ENCODE peak calls at places on chromosomes 13 and 19, in ten cellular contexts. J is substantia nigra; I is A549; C is body of pancreas; S is CD4-positive, alpha-beta T cell; G is retinal pigment epithelial cell; W is mesendoderm; Q is AG10803; V is NCI-H345; N is iris pigment epithelial cell. A is an unnamed sample.

GRCh38 chr19:28377077-28377476 is 835.9 kb downstream of the UQCRFS1 start:
- DNase-seq in G (no peak), I (no peak), C (no peak), N (peak), J (no peak), W (no peak), S (no peak), V (no peak), Q (no peak), A (no peak)

GRCh38 chr19:14979498-14980255 is at the start of gene SLC1A6:
- DNase-seq in S (no peak), V (no peak), C (no peak), I (no peak), N (no peak), G (no peak), J (peak), Q (no peak), W (peak), A (no peak)

GRCh38 chr13:114044486-114044885 is 70.6 kb upstream of the C13orf46 start:
- DNase-seq in N (peak), W (no peak), J (no peak), Q (peak), C (no peak), G (no peak), I (no peak), V (no peak), S (no peak), A (no peak)

GRCh38 chr19:50870417-50871089 is 2.7 kb upstream of the KLK2 start:
- DNase-seq in Q (no peak), W (no peak), J (no peak), G (no peak), N (no peak), I (peak), S (no peak), V (no peak), C (peak), A (no peak)

GRCh38 chr13:100128373-100128772 is 39.5 kb downstream of the PCCA start:
- DNase-seq in Q (no peak), N (peak), J (no peak), I (peak), C (no peak), V (no peak), W (no peak), G (no peak), S (no peak), A (no peak)

GRCh38 chr13:27834095-27834494 is 41.8 kb downstream of the GSX1 start:
- DNase-seq in I (no peak), S (no peak), C (no peak), G (no peak), N (no peak), W (no peak), J (no peak), Q (no peak), V (no peak), A (no peak)

GRCh38 chr19:17950310-17951150 is 16.4 kb upstream of the KCNN1 start:
- DNase-seq in I (no peak), V (no peak), Q (no peak), W (no peak), J (no peak), N (no peak), S (peak), G (no peak), C (no peak), A (no peak)

GRCh38 chr13:47119568-47120080 is 222.8 kb upstream of the HTR2A start:
- DNase-seq in I (no peak), C (no peak), V (no peak), J (no peak), Q (peak), G (no peak), S (no peak), W (peak), N (no peak), A (no peak)

GRCh38 chr13:20492641-20493040 is 33.0 kb downstream of the CRYL1 start:
- DNase-seq in J (no peak), G (no peak), V (peak), Q (no peak), C (no peak), W (peak), I (peak), S (peak), N (peak), A (peak)

GRCh38 chr19:18845961-18846360 is 14.2 kb downstream of the UPF1 start:
- DNase-seq in W (no peak), I (no peak), N (no peak), C (no peak), J (no peak), G (no peak), V (no peak), S (no peak), Q (no peak), A (no peak)

GRCh38 chr13:95588721-95589120 is 36.2 kb downstream of the CLDN10 start:
- DNase-seq in C (no peak), Q (peak), J (no peak), W (no peak), S (no peak), N (peak), G (no peak), V (no peak), I (no peak), A (no peak)

GRCh38 chr13:104137416-104137815 is 1071.2 kb upstream of the SLC10A2 start:
- DNase-seq in W (no peak), N (no peak), J (no peak), G (no peak), S (no peak), Q (no peak), C (no peak), V (no peak), I (no peak), A (no peak)

GRCh38 chr19:8609210-8610040 is 1.1 kb downstream of the ADAMTS10 start:
- DNase-seq in N (peak), I (peak), G (no peak), C (peak), W (peak), J (peak), Q (peak), S (peak), V (no peak), A (peak)

GRCh38 chr13:23788459-23788858 is 100.7 kb downstream of the MIPEP start:
- DNase-seq in C (no peak), N (no peak), S (no peak), V (no peak), G (no peak), W (no peak), I (no peak), J (no peak), Q (no peak), A (no peak)

GRCh38 chr13:30730526-30730925 is 4.8 kb upstream of the ALOX5AP start:
- DNase-seq in I (no peak), Q (no peak), N (no peak), S (no peak), C (no peak), V (no peak), W (peak), G (no peak), J (peak), A (peak)

GRCh38 chr13:41098761-41099160 is 33.8 kb downstream of the KBTBD6 start:
- DNase-seq in N (no peak), J (no peak), I (no peak), V (no peak), C (no peak), G (no peak), Q (no peak), S (no peak), W (peak), A (no peak)

GRCh38 chr19:45785097-45785496 is 2.8 kb upstream of the DMPK start:
- DNase-seq in V (no peak), W (no peak), C (no peak), S (no peak), N (no peak), J (no peak), G (no peak), I (no peak), Q (no peak), A (no peak)

GRCh38 chr19:29804493-29804892 is 7.3 kb upstream of the CCNE1 start:
- DNase-seq in C (no peak), I (no peak), G (no peak), N (no peak), S (no peak), Q (no peak), W (no peak), V (no peak), J (no peak), A (no peak)

GRCh38 chr19:1002600-1002999 is 2.4 kb downstream of the GRIN3B start:
- DNase-seq in N (no peak), C (no peak), W (no peak), G (no peak), I (no peak), V (no peak), S (no peak), Q (no peak), J (no peak), A (no peak)

GRCh38 chr19:21900401-21900800 is 64.4 kb upstream of the ZNF43 start:
- DNase-seq in V (no peak), I (no peak), J (no peak), S (no peak), N (no peak), Q (no peak), W (no peak), C (no peak), G (no peak), A (no peak)

GRCh38 chr13:113064534-113065405 is 40.8 kb upstream of the F7 start:
- DNase-seq in W (peak), G (no peak), C (no peak), V (no peak), S (no peak), Q (peak), N (peak), I (peak), J (no peak), A (no peak)

GRCh38 chr19:48629599-48630288 is 7.4 kb downstream of the DBP start:
- DNase-seq in V (no peak), N (peak), G (no peak), S (no peak), W (peak), Q (no peak), J (peak), I (no peak), C (no peak), A (peak)

GRCh38 chr19:49552749-49553148 is 24.9 kb downstream of the RCN3 start:
- DNase-seq in S (peak), W (no peak), C (no peak), G (no peak), N (no peak), J (no peak), Q (no peak), V (no peak), I (no peak), A (no peak)

GRCh38 chr13:25114220-25114619 is 18.3 kb downstream of the PABPC3 start:
- DNase-seq in W (peak), S (peak), G (peak), N (peak), J (peak), V (peak), I (peak), C (peak), Q (peak), A (peak)

GRCh38 chr13:21405309-21405708 is 53.8 kb downstream of the ZDHHC20 start:
- DNase-seq in V (no peak), Q (no peak), I (no peak), G (no peak), J (no peak), S (no peak), C (no peak), N (no peak), W (no peak), A (no peak)

GRCh38 chr19:45087531-45087930 is 5.4 kb upstream of the PPP1R37 start:
- DNase-seq in S (peak), G (no peak), C (no peak), I (no peak), W (no peak), Q (no peak), V (no peak), J (no peak), N (no peak), A (no peak)

GRCh38 chr19:10603873-10604459 is 16.9 kb upstream of the AP1M2 start:
- DNase-seq in J (no peak), C (peak), N (peak), Q (peak), G (no peak), S (peak), I (no peak), W (peak), V (no peak), A (peak)

GRCh38 chr13:101726681-101727080 is 274.2 kb downstream of the ITGBL1 start:
- DNase-seq in S (no peak), G (no peak), J (no peak), C (no peak), V (no peak), I (no peak), W (no peak), N (no peak), Q (no peak), A (no peak)

GRCh38 chr19:46902402-46902766 is 41.6 kb downstream of the ARHGAP35 start:
- DNase-seq in J (no peak), C (peak), Q (peak), G (peak), V (no peak), I (no peak), N (peak), S (no peak), W (peak), A (no peak)

GRCh38 chr19:18294467-18294864 is 13.0 kb upstream of the JUND start:
- DNase-seq in S (peak), I (no peak), J (no peak), N (no peak), G (no peak), V (peak), Q (no peak), W (peak), C (peak), A (no peak)

GRCh38 chr19:29326849-29327840 is 114.2 kb upstream of the UQCRFS1 start:
- DNase-seq in G (no peak), J (no peak), W (peak), S (no peak), N (no peak), I (no peak), C (no peak), V (peak), Q (no peak), A (no peak)

GRCh38 chr19:11418518-11419506 is at the start of gene RGL3:
- DNase-seq in W (peak), G (no peak), I (no peak), V (peak), J (peak), N (no peak), S (no peak), C (peak), Q (no peak), A (peak)

GRCh38 chr13:98581971-98582702 is 5.2 kb upstream of the STK24 start:
- DNase-seq in S (no peak), I (no peak), N (peak), G (no peak), C (no peak), J (no peak), W (no peak), V (peak), Q (peak), A (no peak)

GRCh38 chr19:29662604-29663404 is 2.5 kb upstream of the PLEKHF1 start:
- DNase-seq in S (no peak), G (no peak), V (peak), C (peak), W (peak), J (peak), Q (peak), N (peak), I (no peak), A (no peak)

A was measured in hypothalamus.